ENCODE peak calls at places on chromosomes 7 and 10, in eight cellular contexts. P, W, V, G, B, N, K and L are unnamed samples.

GRCh38 chr7:157028528-157028903 is 18.1 kb upstream of the MNX1 start:
- DNase-seq in P (no peak), W (no peak), V (no peak), G (no peak), B (no peak), N (no peak), K (no peak), L (no peak)

GRCh38 chr7:815284-816216 is 16.7 kb upstream of the SUN1 start:
- DNase-seq in P (no peak), W (no peak), V (no peak), G (peak; percentile 32), B (no peak), N (no peak), K (no peak), L (no peak)

GRCh38 chr10:24363070-24363469 is 154.1 kb downstream of the KIAA1217 start:
- DNase-seq in P (no peak), W (no peak), V (no peak), G (peak; percentile 41), B (no peak), N (no peak), K (no peak), L (no peak)

GRCh38 chr10:71127019-71127534 is 85.3 kb upstream of the UNC5B start:
- DNase-seq in P (no peak), W (no peak), V (no peak), G (no peak), B (no peak), N (no peak), K (no peak), L (no peak)

GRCh38 chr10:4141471-4141870 is 356.5 kb upstream of the KLF6 start:
- DNase-seq in P (no peak), W (no peak), V (no peak), G (peak; percentile 40), B (no peak), N (peak; percentile 27), K (peak; percentile 16), L (peak; percentile 25)

GRCh38 chr10:28981007-28981406 is 303.7 kb downstream of the BAMBI start:
- DNase-seq in P (no peak), W (no peak), V (no peak), G (no peak), B (no peak), N (no peak), K (no peak), L (no peak)

GRCh38 chr10:109282510-109282909 is 640.8 kb downstream of the XPNPEP1 start:
- DNase-seq in P (peak; percentile 24), W (no peak), V (no peak), G (peak; percentile 88), B (no peak), N (no peak), K (peak; percentile 43), L (peak; percentile 33)

GRCh38 chr7:33326485-33326848 is 197.1 kb downstream of the BBS9 start:
- DNase-seq in P (no peak), W (no peak), V (no peak), G (no peak), B (no peak), N (no peak), K (no peak), L (no peak)

GRCh38 chr7:144437370-144438191 is 34.1 kb upstream of the NOBOX start:
- DNase-seq in P (peak; percentile 44), W (peak; percentile 8), V (peak; percentile 34), G (peak; percentile 47), B (peak; percentile 5), N (peak; percentile 67), K (peak; percentile 33), L (peak; percentile 37)

GRCh38 chr10:73073627-73074026 is 23.0 kb downstream of the P4HA1 start:
- DNase-seq in P (no peak), W (no peak), V (no peak), G (no peak), B (no peak), N (no peak), K (no peak), L (no peak)

GRCh38 chr10:10819206-10819856 is 198.3 kb upstream of the CELF2 start:
- DNase-seq in P (no peak), W (no peak), V (no peak), G (no peak), B (no peak), N (no peak), K (no peak), L (no peak)

GRCh38 chr7:1669954-1670893 is at the start of gene ELFN1:
- DNase-seq in P (no peak), W (no peak), V (no peak), G (peak; percentile 70), B (no peak), N (no peak), K (no peak), L (no peak)

GRCh38 chr10:15690031-15690430 is 29.7 kb downstream of the ITGA8 start:
- DNase-seq in P (no peak), W (no peak), V (no peak), G (no peak), B (no peak), N (no peak), K (no peak), L (no peak)

GRCh38 chr10:69438531-69439349 is 12.5 kb upstream of the TSPAN15 start:
- DNase-seq in P (peak; percentile 57), W (peak; percentile 53), V (no peak), G (no peak), B (no peak), N (no peak), K (peak; percentile 81), L (peak; percentile 29)

GRCh38 chr7:38195804-38196595 is 18.0 kb downstream of the STARD3NL start:
- DNase-seq in P (no peak), W (no peak), V (no peak), G (peak; percentile 68), B (no peak), N (no peak), K (no peak), L (peak; percentile 33)

GRCh38 chr7:30804078-30804661 is 33.0 kb downstream of the MINDY4 start:
- DNase-seq in P (peak; percentile 95), W (peak; percentile 46), V (no peak), G (peak; percentile 96), B (no peak), N (no peak), K (no peak), L (peak; percentile 92)

GRCh38 chr10:77305650-77306632 is 331.7 kb downstream of the KCNMA1 start:
- DNase-seq in P (no peak), W (peak; percentile 47), V (no peak), G (peak; percentile 45), B (no peak), N (no peak), K (no peak), L (peak; percentile 74)

GRCh38 chr7:41890631-41891265 is 187.9 kb upstream of the INHBA start:
- DNase-seq in P (no peak), W (no peak), V (no peak), G (no peak), B (no peak), N (no peak), K (no peak), L (no peak)

GRCh38 chr7:37289347-37289746 is 159.3 kb downstream of the ELMO1 start:
- DNase-seq in P (no peak), W (no peak), V (no peak), G (no peak), B (no peak), N (no peak), K (no peak), L (no peak)

GRCh38 chr10:4131407-4132215 is 346.6 kb upstream of the KLF6 start:
- DNase-seq in P (peak; percentile 79), W (no peak), V (peak; percentile 39), G (peak; percentile 93), B (no peak), N (peak; percentile 92), K (no peak), L (peak; percentile 90)